ENCODE peak calls at places on chromosomes 6 and 20, in nine cellular contexts. W is mesenchymal stem cell, M is EH, H is left cardiac atrium, J is NAMALWA, K is SW480, C is pons, N is HEK293T, L is NB4. R is an unnamed sample.

GRCh38 chr6:70241031-70241430 is 61.9 kb downstream of the COL9A1 start:
- DNase-seq in K (no peak), J (no peak), M (no peak), C (peak), W (peak), H (no peak), N (no peak), L (no peak), R (no peak)

GRCh38 chr6:140661691-140662090 is 1287.2 kb upstream of the CITED2 start:
- DNase-seq in M (peak), L (no peak), W (no peak), C (no peak), K (no peak), N (no peak), H (no peak), J (no peak), R (no peak)

GRCh38 chr6:38337819-38338465 is 301.8 kb downstream of the BTBD9 start:
- DNase-seq in C (no peak), K (peak), M (peak), H (no peak), J (no peak), L (no peak), N (no peak), W (peak), R (peak)

GRCh38 chr6:154961141-154961540 is 34.0 kb upstream of the TIAM2 start:
- DNase-seq in K (no peak), W (no peak), H (no peak), C (no peak), L (no peak), J (no peak), N (no peak), M (no peak), R (no peak)

GRCh38 chr6:39898625-39899024 is 35.6 kb downstream of the MOCS1 start:
- DNase-seq in H (no peak), K (no peak), J (no peak), L (no peak), W (no peak), N (no peak), C (no peak), M (no peak), R (no peak)

GRCh38 chr20:7828437-7828836 is 111.8 kb downstream of the HAO1 start:
- DNase-seq in N (no peak), J (no peak), H (peak), L (no peak), C (no peak), W (peak), M (no peak), K (no peak), R (no peak)

GRCh38 chr6:169388767-169389166 is 135.1 kb upstream of the THBS2 start:
- DNase-seq in L (no peak), K (no peak), W (no peak), J (no peak), C (no peak), M (no peak), H (no peak), N (no peak), R (no peak)

GRCh38 chr6:4612636-4613171 is 163.5 kb upstream of the CDYL start:
- DNase-seq in M (peak), N (no peak), L (no peak), W (peak), K (no peak), H (peak), J (no peak), C (no peak), R (no peak)

GRCh38 chr20:13809855-13810254 is 25.0 kb downstream of the NDUFAF5 start:
- DNase-seq in W (no peak), J (no peak), N (no peak), K (no peak), C (no peak), L (no peak), H (no peak), M (no peak), R (no peak)

GRCh38 chr6:146543211-146543939 is at the start of gene RAB32:
- DNase-seq in C (peak), N (peak), L (peak), M (peak), K (peak), H (peak), J (no peak), W (peak), R (peak)

GRCh38 chr20:62301111-62301668 is 1.6 kb upstream of the ADRM1 start:
- DNase-seq in H (no peak), K (no peak), W (no peak), N (no peak), J (no peak), M (no peak), L (peak), C (peak), R (no peak)

GRCh38 chr6:125597411-125598253 is 151.8 kb upstream of the HEY2 start:
- DNase-seq in H (no peak), W (no peak), N (no peak), L (no peak), M (peak), J (peak), K (no peak), C (no peak), R (no peak)

GRCh38 chr6:19759117-19759880 is 77.9 kb upstream of the ID4 start:
- DNase-seq in J (no peak), W (peak), M (peak), N (no peak), K (no peak), H (no peak), L (no peak), C (no peak), R (peak)

GRCh38 chr6:135901776-135902524 is 50.4 kb downstream of the PDE7B start:
- DNase-seq in N (no peak), M (peak), K (no peak), J (no peak), W (no peak), C (peak), L (no peak), H (peak), R (no peak)

GRCh38 chr6:121944361-121944760 is 455.1 kb upstream of the HSF2 start:
- DNase-seq in L (no peak), H (no peak), W (no peak), K (no peak), N (no peak), C (no peak), M (peak), J (no peak), R (no peak)

GRCh38 chr6:56246941-56247653 is at the start of gene COL21A1:
- DNase-seq in H (peak), L (no peak), N (peak), K (no peak), J (no peak), C (no peak), M (no peak), W (peak), R (no peak)

GRCh38 chr6:127191716-127192115 is 73.2 kb downstream of the RSPO3 start:
- DNase-seq in M (peak), K (no peak), N (no peak), L (no peak), C (no peak), W (peak), H (no peak), J (no peak), R (no peak)

GRCh38 chr6:21767891-21768659 is 174.5 kb downstream of the SOX4 start:
- DNase-seq in L (no peak), N (no peak), M (peak), H (no peak), K (no peak), W (peak), C (no peak), J (no peak), R (no peak)

GRCh38 chr6:2875840-2876207 is 27.3 kb downstream of the SERPINB9 start:
- DNase-seq in K (no peak), J (peak), W (no peak), M (no peak), L (peak), C (no peak), N (no peak), H (no peak), R (peak)